ENCODE peak calls at places on chromosomes 4 and X, in nine cellular contexts. One of them, this sample, is unnamed.

GRCh38 chrX:11437642-11438379 is 144.6 kb downstream of the AMELX start:
- DNase-seq in HCT116: no peak
- DNase-seq in ovary: no peak
- DNase-seq in vagina: no peak
- DNase-seq in A549: no peak
- DNase-seq in K562: peak
- DNase-seq in body of pancreas: peak
- DNase-seq in endothelial cell of umbilical vein: peak
- DNase-seq in suprapubic skin: no peak
- DNase-seq in this sample: no peak

GRCh38 chr4:7434766-7435150 is at the start of gene PSAPL1:
- DNase-seq in ovary: no peak
- DNase-seq in K562: peak
- DNase-seq in body of pancreas: peak
- DNase-seq in vagina: no peak
- DNase-seq in A549: peak
- DNase-seq in endothelial cell of umbilical vein: no peak
- DNase-seq in HCT116: peak
- DNase-seq in suprapubic skin: no peak
- DNase-seq in this sample: no peak

GRCh38 chr4:84286048-84286447 is 213.0 kb downstream of the NKX6-1 start:
- DNase-seq in HCT116: no peak
- DNase-seq in A549: no peak
- DNase-seq in body of pancreas: no peak
- DNase-seq in ovary: no peak
- DNase-seq in endothelial cell of umbilical vein: no peak
- DNase-seq in suprapubic skin: no peak
- DNase-seq in vagina: no peak
- DNase-seq in K562: no peak
- DNase-seq in this sample: no peak

GRCh38 chr4:107379054-107379869 is 340.8 kb downstream of the PAPSS1 start:
- DNase-seq in K562: no peak
- DNase-seq in endothelial cell of umbilical vein: peak
- DNase-seq in ovary: no peak
- DNase-seq in A549: no peak
- DNase-seq in body of pancreas: no peak
- DNase-seq in vagina: no peak
- DNase-seq in HCT116: no peak
- DNase-seq in suprapubic skin: no peak
- DNase-seq in this sample: no peak

GRCh38 chr4:25795566-25796454 is 67.0 kb downstream of the SEL1L3 start:
- DNase-seq in K562: no peak
- DNase-seq in suprapubic skin: no peak
- DNase-seq in endothelial cell of umbilical vein: no peak
- DNase-seq in ovary: no peak
- DNase-seq in A549: no peak
- DNase-seq in HCT116: no peak
- DNase-seq in vagina: peak
- DNase-seq in body of pancreas: no peak
- DNase-seq in this sample: no peak

GRCh38 chr4:40856836-40857362 is 107.1 kb downstream of the NSUN7 start:
- DNase-seq in body of pancreas: peak
- DNase-seq in suprapubic skin: no peak
- DNase-seq in endothelial cell of umbilical vein: peak
- DNase-seq in K562: peak
- DNase-seq in HCT116: no peak
- DNase-seq in ovary: peak
- DNase-seq in vagina: no peak
- DNase-seq in A549: peak
- DNase-seq in this sample: peak

GRCh38 chr4:132557660-132558059 is 591.4 kb upstream of the PCDH10 start:
- DNase-seq in HCT116: peak
- DNase-seq in K562: no peak
- DNase-seq in body of pancreas: no peak
- DNase-seq in suprapubic skin: no peak
- DNase-seq in A549: no peak
- DNase-seq in ovary: no peak
- DNase-seq in vagina: no peak
- DNase-seq in endothelial cell of umbilical vein: no peak
- DNase-seq in this sample: no peak

GRCh38 chrX:131792789-131793462 is 230.2 kb upstream of the STK26 start:
- DNase-seq in vagina: no peak
- DNase-seq in HCT116: no peak
- DNase-seq in A549: peak
- DNase-seq in body of pancreas: peak
- DNase-seq in K562: no peak
- DNase-seq in suprapubic skin: no peak
- DNase-seq in endothelial cell of umbilical vein: no peak
- DNase-seq in ovary: peak
- DNase-seq in this sample: no peak

GRCh38 chr4:56958111-56958517 is 19.3 kb downstream of the NOA1 start:
- DNase-seq in endothelial cell of umbilical vein: peak
- DNase-seq in A549: no peak
- DNase-seq in body of pancreas: peak
- DNase-seq in suprapubic skin: peak
- DNase-seq in vagina: peak
- DNase-seq in K562: peak
- DNase-seq in ovary: peak
- DNase-seq in HCT116: no peak
- DNase-seq in this sample: peak

GRCh38 chrX:79081895-79082512 is 62.5 kb upstream of the GPR174 start:
- DNase-seq in vagina: no peak
- DNase-seq in A549: peak
- DNase-seq in K562: peak
- DNase-seq in body of pancreas: peak
- DNase-seq in endothelial cell of umbilical vein: peak
- DNase-seq in ovary: no peak
- DNase-seq in suprapubic skin: no peak
- DNase-seq in HCT116: no peak
- DNase-seq in this sample: no peak

GRCh38 chrX:86148594-86148993 is 343 bp downstream of the DACH2 start:
- DNase-seq in HCT116: no peak
- DNase-seq in A549: no peak
- DNase-seq in body of pancreas: no peak
- DNase-seq in K562: no peak
- DNase-seq in vagina: no peak
- DNase-seq in suprapubic skin: no peak
- DNase-seq in ovary: no peak
- DNase-seq in endothelial cell of umbilical vein: no peak
- DNase-seq in this sample: peak

GRCh38 chr4:53196195-53196641 is 169.6 kb downstream of the SCFD2 start:
- DNase-seq in ovary: no peak
- DNase-seq in body of pancreas: no peak
- DNase-seq in K562: no peak
- DNase-seq in suprapubic skin: no peak
- DNase-seq in endothelial cell of umbilical vein: peak
- DNase-seq in vagina: no peak
- DNase-seq in A549: no peak
- DNase-seq in HCT116: no peak
- DNase-seq in this sample: no peak

DNA sequence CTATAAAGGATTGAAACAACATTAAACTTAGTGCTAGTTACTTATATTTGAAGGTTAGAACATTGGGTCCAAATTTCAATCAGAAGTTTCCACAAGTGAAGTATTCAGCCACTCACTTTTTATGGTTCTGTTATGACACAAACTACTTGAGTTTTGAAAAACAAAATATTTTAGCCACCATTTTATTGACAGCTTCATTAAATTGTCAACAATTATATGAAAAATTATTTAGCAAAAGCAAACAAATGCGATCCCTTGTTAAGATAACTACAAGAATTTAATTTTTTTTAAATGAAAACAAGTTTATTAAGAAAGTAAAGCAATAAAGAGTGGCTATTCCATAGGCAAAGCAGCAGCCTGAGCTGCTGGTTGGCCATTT is 3.1 kb downstream of the CXCL2 start:
- DNase-seq in body of pancreas: no peak
- DNase-seq in ovary: no peak
- DNase-seq in K562: no peak
- DNase-seq in A549: no peak
- DNase-seq in vagina: no peak
- DNase-seq in endothelial cell of umbilical vein: peak
- DNase-seq in HCT116: no peak
- DNase-seq in suprapubic skin: no peak
- DNase-seq in this sample: no peak
- TF ChIP-seq POLR2A in body of pancreas: no peak
- TF ChIP-seq POLR2A in ovary: no peak
- TF ChIP-seq POLR2A in K562: no peak
- TF ChIP-seq POLR2A in A549: no peak
- TF ChIP-seq POLR2A in vagina: no peak
- TF ChIP-seq POLR2A in endothelial cell of umbilical vein: no peak
- TF ChIP-seq POLR2A in HCT116: no peak
- TF ChIP-seq POLR2A in suprapubic skin: no peak
- TF ChIP-seq POLR2A in this sample: no peak

GRCh38 chrX:30949554-30949953 is 60.5 kb upstream of the TAB3 start:
- DNase-seq in endothelial cell of umbilical vein: no peak
- DNase-seq in A549: no peak
- DNase-seq in vagina: no peak
- DNase-seq in ovary: no peak
- DNase-seq in K562: no peak
- DNase-seq in body of pancreas: no peak
- DNase-seq in HCT116: no peak
- DNase-seq in suprapubic skin: no peak
- DNase-seq in this sample: no peak
- TF ChIP-seq CTCF in endothelial cell of umbilical vein: no peak
- TF ChIP-seq CTCF in A549: no peak
- TF ChIP-seq CTCF in vagina: no peak
- TF ChIP-seq CTCF in ovary: no peak
- TF ChIP-seq CTCF in K562: no peak
- TF ChIP-seq CTCF in body of pancreas: no peak
- TF ChIP-seq CTCF in HCT116: no peak
- TF ChIP-seq CTCF in suprapubic skin: no peak
- TF ChIP-seq CTCF in this sample: no peak

GRCh38 chr4:6221851-6222760 is 21.8 kb upstream of the JAKMIP1 start:
- DNase-seq in HCT116: peak
- DNase-seq in vagina: no peak
- DNase-seq in A549: no peak
- DNase-seq in body of pancreas: peak
- DNase-seq in K562: peak
- DNase-seq in endothelial cell of umbilical vein: no peak
- DNase-seq in ovary: peak
- DNase-seq in suprapubic skin: no peak
- DNase-seq in this sample: no peak

GRCh38 chr4:6225469-6225868 is 25.1 kb upstream of the JAKMIP1 start:
- DNase-seq in body of pancreas: no peak
- DNase-seq in suprapubic skin: no peak
- DNase-seq in HCT116: no peak
- DNase-seq in K562: peak
- DNase-seq in ovary: no peak
- DNase-seq in A549: no peak
- DNase-seq in endothelial cell of umbilical vein: peak
- DNase-seq in vagina: no peak
- DNase-seq in this sample: no peak

GRCh38 chr4:6221296-6221850 is 21.0 kb upstream of the JAKMIP1 start:
- DNase-seq in endothelial cell of umbilical vein: no peak
- DNase-seq in A549: no peak
- DNase-seq in HCT116: no peak
- DNase-seq in ovary: no peak
- DNase-seq in vagina: no peak
- DNase-seq in suprapubic skin: no peak
- DNase-seq in K562: no peak
- DNase-seq in body of pancreas: no peak
- DNase-seq in this sample: no peak

GRCh38 chr4:6224725-6225124 is 24.4 kb upstream of the JAKMIP1 start:
- DNase-seq in K562: no peak
- DNase-seq in body of pancreas: peak
- DNase-seq in HCT116: no peak
- DNase-seq in vagina: no peak
- DNase-seq in ovary: no peak
- DNase-seq in endothelial cell of umbilical vein: no peak
- DNase-seq in suprapubic skin: no peak
- DNase-seq in A549: no peak
- DNase-seq in this sample: no peak

DNA sequence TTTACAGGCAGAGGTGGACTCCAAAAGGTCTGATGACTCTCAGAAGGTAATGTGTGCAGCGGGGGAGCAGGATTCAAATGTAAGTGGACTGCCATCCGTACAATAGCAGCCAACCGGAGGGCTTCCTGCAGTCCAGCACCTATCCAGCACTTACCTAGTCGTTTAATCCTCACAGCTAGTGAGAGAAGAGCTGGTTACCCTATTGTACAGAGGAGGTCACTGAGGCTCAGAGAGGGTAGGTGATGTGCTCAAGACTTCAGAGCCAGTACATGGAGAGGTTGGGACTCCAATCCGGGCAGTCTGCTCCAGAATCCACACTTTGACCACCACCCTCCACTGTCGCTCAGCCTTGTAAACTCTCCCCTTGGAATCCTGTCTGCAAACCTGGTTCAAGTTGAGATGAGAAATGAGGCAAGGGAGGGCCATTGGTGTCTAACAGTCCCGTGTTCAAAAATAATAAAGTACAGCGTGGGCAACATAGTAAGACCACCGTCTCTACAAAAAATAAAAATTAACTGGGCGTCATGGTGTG is 22.5 kb upstream of the JAKMIP1 start:
- DNase-seq in suprapubic skin: no peak
- DNase-seq in HCT116: peak
- DNase-seq in body of pancreas: peak
- DNase-seq in endothelial cell of umbilical vein: no peak
- DNase-seq in ovary: no peak
- DNase-seq in K562: no peak
- DNase-seq in vagina: no peak
- DNase-seq in A549: no peak
- DNase-seq in this sample: no peak
- H3K4me3 ChIP-seq in suprapubic skin: no peak
- H3K4me3 ChIP-seq in HCT116: peak
- H3K4me3 ChIP-seq in body of pancreas: no peak
- H3K4me3 ChIP-seq in endothelial cell of umbilical vein: no peak
- H3K4me3 ChIP-seq in ovary: no peak
- H3K4me3 ChIP-seq in K562: no peak
- H3K4me3 ChIP-seq in vagina: no peak
- H3K4me3 ChIP-seq in A549: no peak
- H3K4me3 ChIP-seq in this sample: no peak

GRCh38 chrX:47631676-47632075 is 1.9 kb upstream of the CFP start:
- DNase-seq in HCT116: no peak
- DNase-seq in ovary: no peak
- DNase-seq in suprapubic skin: no peak
- DNase-seq in A549: no peak
- DNase-seq in vagina: no peak
- DNase-seq in endothelial cell of umbilical vein: no peak
- DNase-seq in body of pancreas: no peak
- DNase-seq in K562: no peak
- DNase-seq in this sample: no peak

GRCh38 chrX:47625365-47625764 is 4.4 kb downstream of the CFP start:
- DNase-seq in K562: no peak
- DNase-seq in A549: no peak
- DNase-seq in vagina: no peak
- DNase-seq in HCT116: no peak
- DNase-seq in body of pancreas: no peak
- DNase-seq in endothelial cell of umbilical vein: no peak
- DNase-seq in suprapubic skin: no peak
- DNase-seq in ovary: no peak
- DNase-seq in this sample: no peak

GRCh38 chrX:47628980-47629379 is 750 bp downstream of the CFP start:
- DNase-seq in body of pancreas: no peak
- DNase-seq in ovary: no peak
- DNase-seq in K562: no peak
- DNase-seq in HCT116: no peak
- DNase-seq in suprapubic skin: no peak
- DNase-seq in vagina: no peak
- DNase-seq in endothelial cell of umbilical vein: no peak
- DNase-seq in A549: no peak
- DNase-seq in this sample: no peak

GRCh38 chrX:47632664-47633063 is 2.9 kb upstream of the CFP start:
- DNase-seq in A549: no peak
- DNase-seq in HCT116: no peak
- DNase-seq in K562: no peak
- DNase-seq in body of pancreas: peak
- DNase-seq in vagina: no peak
- DNase-seq in ovary: no peak
- DNase-seq in endothelial cell of umbilical vein: no peak
- DNase-seq in suprapubic skin: no peak
- DNase-seq in this sample: no peak

GRCh38 chrX:47629419-47630210 is at the start of gene CFP:
- DNase-seq in ovary: no peak
- DNase-seq in HCT116: no peak
- DNase-seq in endothelial cell of umbilical vein: no peak
- DNase-seq in vagina: no peak
- DNase-seq in A549: no peak
- DNase-seq in suprapubic skin: no peak
- DNase-seq in K562: no peak
- DNase-seq in body of pancreas: no peak
- DNase-seq in this sample: no peak
- TF ChIP-seq POLR2A in ovary: no peak
- TF ChIP-seq POLR2A in HCT116: no peak
- TF ChIP-seq POLR2A in endothelial cell of umbilical vein: no peak
- TF ChIP-seq POLR2A in vagina: no peak
- TF ChIP-seq POLR2A in A549: no peak
- TF ChIP-seq POLR2A in suprapubic skin: no peak
- TF ChIP-seq POLR2A in K562: no peak
- TF ChIP-seq POLR2A in body of pancreas: no peak
- TF ChIP-seq POLR2A in this sample: no peak

This sample was measured in lower leg skin.